ENCODE peak calls at places on chromosomes 3 and 15, in five cellular contexts. One of them, this sample, is unnamed.
A peak's percentile ranks its signal among the peaks of the same experiment; 100 is the strongest.

GRCh38 chr15:82197734-82198594 is 64.6 kb downstream of the EFL1 start:
- DNase-seq in amniotic epithelial cell: peak; percentile 64
- DNase-seq in tibial artery: peak; percentile 62
- DNase-seq in stimulated activated CD8-positive, alpha-beta memory T cell treated with anti-CD3 and anti-CD28 coated beads, Interleukin-15, amount 100 ng/mL, for 24 hours: peak; percentile 8
- DNase-seq in Kasumi-1: peak; percentile 64
- DNase-seq in this sample: peak; percentile 61

GRCh38 chr3:64011685-64012084 is 11.6 kb downstream of the PSMD6 start:
- DNase-seq in amniotic epithelial cell: peak; percentile 95
- DNase-seq in tibial artery: no peak
- DNase-seq in stimulated activated CD8-positive, alpha-beta memory T cell treated with anti-CD3 and anti-CD28 coated beads, Interleukin-15, amount 100 ng/mL, for 24 hours: no peak
- DNase-seq in Kasumi-1: no peak
- DNase-seq in this sample: no peak

GRCh38 chr3:41482134-41482533 is 282.8 kb downstream of the CTNNB1 start:
- DNase-seq in amniotic epithelial cell: no peak
- DNase-seq in tibial artery: no peak
- DNase-seq in stimulated activated CD8-positive, alpha-beta memory T cell treated with anti-CD3 and anti-CD28 coated beads, Interleukin-15, amount 100 ng/mL, for 24 hours: no peak
- DNase-seq in Kasumi-1: no peak
- DNase-seq in this sample: no peak

GRCh38 chr3:161555367-161555766 is 58.8 kb downstream of the OTOL1 start:
- DNase-seq in amniotic epithelial cell: no peak
- DNase-seq in tibial artery: no peak
- DNase-seq in stimulated activated CD8-positive, alpha-beta memory T cell treated with anti-CD3 and anti-CD28 coated beads, Interleukin-15, amount 100 ng/mL, for 24 hours: no peak
- DNase-seq in Kasumi-1: no peak
- DNase-seq in this sample: no peak

GRCh38 chr3:196843435-196844110 is 24.1 kb upstream of the SENP5 start:
- DNase-seq in amniotic epithelial cell: no peak
- DNase-seq in tibial artery: no peak
- DNase-seq in stimulated activated CD8-positive, alpha-beta memory T cell treated with anti-CD3 and anti-CD28 coated beads, Interleukin-15, amount 100 ng/mL, for 24 hours: no peak
- DNase-seq in Kasumi-1: no peak
- DNase-seq in this sample: no peak

GRCh38 chr3:190281308-190282051 is 40.8 kb downstream of the CLDN1 start:
- DNase-seq in amniotic epithelial cell: peak; percentile 71
- DNase-seq in tibial artery: no peak
- DNase-seq in stimulated activated CD8-positive, alpha-beta memory T cell treated with anti-CD3 and anti-CD28 coated beads, Interleukin-15, amount 100 ng/mL, for 24 hours: no peak
- DNase-seq in Kasumi-1: peak; percentile 29
- DNase-seq in this sample: no peak

GRCh38 chr3:38996193-38996592 is 55.6 kb downstream of the SCN11A start:
- DNase-seq in amniotic epithelial cell: no peak
- DNase-seq in tibial artery: no peak
- DNase-seq in stimulated activated CD8-positive, alpha-beta memory T cell treated with anti-CD3 and anti-CD28 coated beads, Interleukin-15, amount 100 ng/mL, for 24 hours: no peak
- DNase-seq in Kasumi-1: no peak
- DNase-seq in this sample: no peak

GRCh38 chr15:29102911-29103824 is 166.5 kb downstream of the NSMCE3 start:
- DNase-seq in amniotic epithelial cell: no peak
- DNase-seq in tibial artery: no peak
- DNase-seq in stimulated activated CD8-positive, alpha-beta memory T cell treated with anti-CD3 and anti-CD28 coated beads, Interleukin-15, amount 100 ng/mL, for 24 hours: no peak
- DNase-seq in Kasumi-1: no peak
- DNase-seq in this sample: no peak

GRCh38 chr3:188323067-188323842 is 169.3 kb downstream of the LPP start:
- DNase-seq in amniotic epithelial cell: peak; percentile 39
- DNase-seq in tibial artery: no peak
- DNase-seq in stimulated activated CD8-positive, alpha-beta memory T cell treated with anti-CD3 and anti-CD28 coated beads, Interleukin-15, amount 100 ng/mL, for 24 hours: no peak
- DNase-seq in Kasumi-1: no peak
- DNase-seq in this sample: no peak

GRCh38 chr3:184441202-184441900 is 61.5 kb downstream of the CHRD start:
- DNase-seq in amniotic epithelial cell: no peak
- DNase-seq in tibial artery: no peak
- DNase-seq in stimulated activated CD8-positive, alpha-beta memory T cell treated with anti-CD3 and anti-CD28 coated beads, Interleukin-15, amount 100 ng/mL, for 24 hours: no peak
- DNase-seq in Kasumi-1: peak; percentile 30
- DNase-seq in this sample: no peak

This sample was measured in GM20000.